ENCODE peak calls at places on chromosomes 12 and 14, in seven cellular contexts. O is K562, G is BE2C, B is endothelial cell, D is GM04504, K is GM10248, F is NCI-H2081. I is an unnamed sample.

GRCh38 chr12:22529281-22530060 is 14.9 kb downstream of the C2CD5 start:
- DNase-seq in O (peak), G (no peak), B (no peak), D (no peak), K (peak), F (peak), I (no peak)

GRCh38 chr12:49961111-49961922 is at the start of gene AQP5:
- DNase-seq in O (no peak), G (no peak), B (no peak), D (no peak), K (no peak), F (no peak), I (no peak)

GRCh38 chr14:27175489-27175888 is 577.7 kb upstream of the NOVA1 start:
- DNase-seq in O (no peak), G (no peak), B (no peak), D (no peak), K (no peak), F (no peak), I (no peak)

GRCh38 chr12:121239335-121239678 is 29.4 kb downstream of the P2RX4 start:
- DNase-seq in O (no peak), G (no peak), B (no peak), D (no peak), K (no peak), F (no peak), I (no peak)

GRCh38 chr12:76688627-76689026 is 75.3 kb upstream of the ZDHHC17 start:
- DNase-seq in O (no peak), G (no peak), B (no peak), D (no peak), K (no peak), F (no peak), I (no peak)

GRCh38 chr12:123986374-123986920 is 13.4 kb downstream of the ZNF664 start:
- DNase-seq in O (no peak), G (no peak), B (no peak), D (no peak), K (no peak), F (no peak), I (no peak)

GRCh38 chr12:54562720-54563356 is 13.4 kb downstream of the PDE1B start:
- DNase-seq in O (no peak), G (no peak), B (no peak), D (no peak), K (no peak), F (no peak), I (no peak)

GRCh38 chr14:99615497-99616245 is 11.7 kb upstream of the CCDC85C start:
- DNase-seq in O (no peak), G (no peak), B (no peak), D (no peak), K (no peak), F (no peak), I (no peak)

GRCh38 chr14:69460093-69460701 is 24.3 kb upstream of the PLEKHD1 start:
- DNase-seq in O (peak), G (peak), B (peak), D (peak), K (peak), F (peak), I (no peak)

GRCh38 chr12:118520954-118521353 is 144.6 kb downstream of the SUDS3 start:
- DNase-seq in O (no peak), G (no peak), B (no peak), D (no peak), K (no peak), F (no peak), I (no peak)

GRCh38 chr12:5388581-5389535 is 43.0 kb upstream of the NTF3 start:
- DNase-seq in O (no peak), G (no peak), B (no peak), D (peak), K (no peak), F (no peak), I (no peak)

GRCh38 chr14:89243765-89244164 is 173.3 kb downstream of the FOXN3 start:
- DNase-seq in O (no peak), G (no peak), B (no peak), D (no peak), K (no peak), F (no peak), I (no peak)

GRCh38 chr12:119990382-119990874 is 1.4 kb downstream of the BICDL1 start:
- DNase-seq in O (no peak), G (no peak), B (no peak), D (no peak), K (peak), F (no peak), I (no peak)

GRCh38 chr12:52570511-52570910 is 3.1 kb downstream of the KRT74 start:
- DNase-seq in O (no peak), G (no peak), B (no peak), D (no peak), K (no peak), F (no peak), I (no peak)

GRCh38 chr14:29236848-29237247 is 470.3 kb downstream of the FOXG1 start:
- DNase-seq in O (no peak), G (no peak), B (no peak), D (peak), K (no peak), F (no peak), I (no peak)

GRCh38 chr12:26204612-26205289 is 9.4 kb downstream of the SSPN start:
- DNase-seq in O (no peak), G (no peak), B (no peak), D (no peak), K (no peak), F (no peak), I (no peak)

GRCh38 chr12:127459687-127460086 is 807.3 kb upstream of the TMEM132C start:
- DNase-seq in O (peak), G (no peak), B (no peak), D (no peak), K (no peak), F (peak), I (no peak)

GRCh38 chr14:104545151-104545931 is 34.2 kb upstream of the C14orf180 start:
- DNase-seq in O (no peak), G (no peak), B (no peak), D (no peak), K (no peak), F (peak), I (no peak)

GRCh38 chr14:104699426-104699748 is 10.0 kb downstream of the INF2 start:
- DNase-seq in O (no peak), G (no peak), B (no peak), D (no peak), K (no peak), F (no peak), I (no peak)

GRCh38 chr12:15996254-15996653 is 85.1 kb downstream of the DERA start:
- DNase-seq in O (no peak), G (peak), B (no peak), D (no peak), K (no peak), F (peak), I (peak)

GRCh38 chr12:120257041-120257821 is 8.3 kb downstream of the PXN start:
- DNase-seq in O (no peak), G (peak), B (no peak), D (peak), K (no peak), F (no peak), I (no peak)

GRCh38 chr12:69338120-69338859 is 9.9 kb upstream of the LYZ start:
- DNase-seq in O (no peak), G (no peak), B (no peak), D (no peak), K (no peak), F (no peak), I (no peak)

GRCh38 chr12:87406926-87407325 is 622.3 kb downstream of the C12orf50 start:
- DNase-seq in O (no peak), G (no peak), B (no peak), D (no peak), K (no peak), F (no peak), I (no peak)

GRCh38 chr12:54379401-54380201 is 4.9 kb downstream of the ZNF385A start:
- DNase-seq in O (peak), G (peak), B (peak), D (peak), K (peak), F (peak), I (no peak)

GRCh38 chr14:104385189-104386135 is 194.1 kb upstream of the C14orf180 start:
- DNase-seq in O (no peak), G (no peak), B (no peak), D (no peak), K (no peak), F (no peak), I (no peak)

GRCh38 chr14:91242635-91243034 is 1.9 kb downstream of the GPR68 start:
- DNase-seq in O (no peak), G (no peak), B (no peak), D (no peak), K (no peak), F (no peak), I (no peak)

GRCh38 chr14:24705840-24706239 is 71.8 kb upstream of the GZMB start:
- DNase-seq in O (no peak), G (no peak), B (no peak), D (no peak), K (peak), F (no peak), I (no peak)

GRCh38 chr12:104510145-104510872 is 53.6 kb downstream of the CHST11 start:
- DNase-seq in O (peak), G (no peak), B (no peak), D (no peak), K (no peak), F (no peak), I (no peak)

GRCh38 chr14:34874386-34875030 is 652 bp downstream of the BAZ1A start:
- DNase-seq in O (no peak), G (peak), B (peak), D (peak), K (peak), F (peak), I (no peak)

I was measured in iPS DF 19.7.